ENCODE peak calls at places on chromosome 4, in four cellular contexts. T is upper lobe of left lung, X is K562, F is GM12878. M is an unnamed sample.

GRCh38 chr4:2858451-2859217 is 15.0 kb downstream of the ADD1 start:
- ATAC-seq in T (no peak), X (peak), F (no peak), M (peak)

GRCh38 chr4:148442830-148443549 is 776 bp upstream of the NR3C2 start:
- ATAC-seq in T (peak), X (peak), F (peak), M (no peak)

GRCh38 chr4:85557016-85557901 is 82.3 kb downstream of the ARHGAP24 start:
- ATAC-seq in T (peak), X (no peak), F (peak), M (no peak)

GRCh38 chr4:102493257-102493656 is 7.9 kb upstream of the NFKB1 start:
- ATAC-seq in T (no peak), X (no peak), F (no peak), M (no peak)

GRCh38 chr4:138051157-138051556 is 191.0 kb downstream of the SLC7A11 start:
- ATAC-seq in T (no peak), X (no peak), F (no peak), M (no peak)

GRCh38 chr4:21699437-21699836 is 249.1 kb downstream of the KCNIP4 start:
- ATAC-seq in T (no peak), X (no peak), F (no peak), M (no peak)

GRCh38 chr4:128821151-128821550 is 11.7 kb downstream of the JADE1 start:
- ATAC-seq in T (no peak), X (no peak), F (no peak), M (no peak)

GRCh38 chr4:158913766-158914165 is 144.9 kb downstream of the FNIP2 start:
- ATAC-seq in T (no peak), X (no peak), F (no peak), M (peak)

GRCh38 chr4:41611124-41611838 is 73.3 kb downstream of the LIMCH1 start:
- ATAC-seq in T (no peak), X (no peak), F (no peak), M (no peak)

GRCh38 chr4:125316391-125316780 is 1.6 kb downstream of the FAT4 start:
- ATAC-seq in T (no peak), X (no peak), F (peak), M (no peak)

GRCh38 chr4:100087743-100088142 is 102.5 kb downstream of the DDIT4L start:
- ATAC-seq in T (no peak), X (no peak), F (no peak), M (peak)

GRCh38 chr4:24783506-24783905 is 11.9 kb upstream of the SOD3 start:
- ATAC-seq in T (no peak), X (no peak), F (no peak), M (no peak)

GRCh38 chr4:151324449-151325319 is 721 bp downstream of the SH3D19 start:
- ATAC-seq in T (peak), X (peak), F (peak), M (peak)

GRCh38 chr4:184427093-184427492 is 47.3 kb downstream of the IRF2 start:
- ATAC-seq in T (no peak), X (no peak), F (no peak), M (no peak)

GRCh38 chr4:184424279-184424678 is 50.1 kb downstream of the IRF2 start:
- ATAC-seq in T (no peak), X (no peak), F (no peak), M (no peak)

GRCh38 chr4:184423003-184423686 is 51.2 kb downstream of the IRF2 start:
- ATAC-seq in T (no peak), X (no peak), F (no peak), M (no peak)

GRCh38 chr4:184427687-184428086 is 46.7 kb downstream of the IRF2 start:
- ATAC-seq in T (no peak), X (no peak), F (no peak), M (no peak)

DNA sequence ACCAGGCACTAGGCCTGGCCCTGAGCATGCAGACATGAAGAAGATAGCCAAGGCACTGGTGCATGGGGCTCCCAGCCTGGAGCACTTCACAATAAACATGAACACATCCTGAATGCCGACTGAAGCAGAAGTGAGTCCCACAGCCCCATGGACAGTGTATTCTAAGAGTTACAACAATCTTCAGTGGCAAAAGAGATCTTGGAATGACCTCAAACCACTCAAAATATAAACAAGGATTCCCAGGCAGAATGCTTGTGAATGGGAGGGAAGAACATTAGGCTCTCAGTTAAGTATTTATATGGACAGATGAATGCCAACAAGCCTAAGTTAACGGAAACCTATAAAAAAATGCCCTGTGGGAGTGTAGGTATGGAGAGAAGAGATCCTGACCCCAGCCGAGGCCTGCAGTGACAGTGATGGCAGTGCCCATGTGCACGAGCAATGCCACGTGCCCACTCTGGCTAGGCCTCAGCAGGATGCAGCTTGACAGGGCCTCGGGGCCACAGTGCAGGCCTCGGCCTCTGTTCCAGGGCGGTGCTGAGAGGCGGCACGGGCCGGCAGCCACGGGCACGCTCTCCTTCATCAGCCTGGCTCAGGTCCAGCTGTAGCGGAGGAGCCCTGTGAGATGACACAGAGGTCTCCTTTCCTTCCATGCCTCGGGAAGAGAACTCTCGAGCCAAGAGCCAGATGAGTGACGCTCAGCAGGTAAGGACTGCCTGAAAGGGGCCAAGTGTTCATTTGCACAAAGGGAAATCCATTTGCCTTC is 49.2 kb downstream of the IRF2 start:
- ATAC-seq in T (peak), X (no peak), F (no peak), M (peak)
- H3K27ac ChIP-seq in T (peak), X (no peak), F (no peak), M (no peak)

GRCh38 chr4:39181905-39182638 is at the start of gene WDR19:
- ATAC-seq in T (peak), X (peak), F (peak), M (peak)
- TF ChIP-seq POLR2A in T (peak), X (no peak), F (peak), M (no peak)

DNA sequence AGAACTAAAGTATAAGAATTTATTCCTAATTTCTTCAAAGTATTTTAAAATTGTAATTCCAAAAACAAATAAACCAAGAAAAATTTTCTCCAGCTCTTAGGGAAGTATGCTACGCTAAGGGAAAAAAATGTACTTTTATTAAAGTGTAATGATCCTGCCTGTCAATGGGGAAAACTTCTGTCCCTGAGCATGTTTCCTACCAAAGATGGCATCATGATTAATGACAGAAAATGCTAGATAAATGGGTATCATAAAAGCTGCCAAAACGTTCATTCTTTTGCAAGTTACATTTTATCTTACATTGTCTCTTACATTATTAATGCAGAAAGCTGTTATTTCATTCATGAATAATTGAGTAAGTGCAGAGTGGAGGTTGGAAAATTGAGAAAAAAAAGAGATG is 443.4 kb downstream of the TECRL start:
- ATAC-seq in T (no peak), X (no peak), F (no peak), M (no peak)
- TF ChIP-seq EP300 in T (no peak), X (no peak), F (no peak), M (no peak)

DNA sequence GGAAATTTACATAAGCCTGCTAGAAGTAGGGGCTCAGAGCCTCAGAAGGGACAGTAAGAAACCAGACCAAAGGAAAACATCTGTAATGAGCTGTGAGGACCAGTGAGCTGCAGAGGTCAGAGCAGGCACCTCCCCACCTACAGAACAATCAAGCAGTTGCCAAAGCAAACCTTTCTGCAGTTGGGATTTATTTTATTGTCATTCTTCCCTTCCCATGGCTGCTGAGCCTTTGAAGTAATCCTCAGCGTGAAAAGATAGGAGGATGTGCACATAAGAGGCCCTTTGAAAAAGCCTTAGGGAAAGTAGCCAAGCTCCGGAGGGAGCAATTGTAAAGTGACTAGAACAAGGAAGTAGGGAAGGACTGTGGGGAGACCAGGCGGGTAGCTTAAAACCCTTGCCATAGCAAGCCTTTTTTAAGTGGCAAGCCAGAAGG is 89.3 kb upstream of the TSPAN5 start:
- ATAC-seq in T (peak), X (no peak), F (no peak), M (no peak)
- H3K27ac ChIP-seq in T (no peak), X (no peak), F (no peak), M (no peak)